ENCODE peak calls at places on chromosomes 5 and 9, in four cellular contexts. O is astrocyte of the spinal cord, W is GM19239, L is amniotic stem cell. F is an unnamed sample.

GRCh38 chr5:159945359-159945758 is 29.1 kb downstream of the ADRA1B start:
- DNase-seq in O (no peak), W (no peak), L (no peak), F (no peak)

GRCh38 chr5:116436674-116437350 is 137.8 kb downstream of the SEMA6A start:
- DNase-seq in O (no peak), W (no peak), L (no peak), F (no peak)

GRCh38 chr5:132050136-132050535 is 10.3 kb upstream of the IL3 start:
- DNase-seq in O (no peak), W (no peak), L (no peak), F (no peak)

GRCh38 chr5:72523960-72524582 is 16.9 kb upstream of the ZNF366 start:
- DNase-seq in O (peak; percentile 87), W (peak; percentile 27), L (peak; percentile 72), F (no peak)

GRCh38 chr9:122463828-122464632 is 13.7 kb downstream of the OR1J1 start:
- DNase-seq in O (no peak), W (no peak), L (no peak), F (no peak)

GRCh38 chr5:166505546-166505945 is 1785.9 kb upstream of the WWC1 start:
- DNase-seq in O (peak; percentile 12), W (no peak), L (no peak), F (no peak)

GRCh38 chr5:39015743-39016586 is 58.2 kb downstream of the RICTOR start:
- DNase-seq in O (peak; percentile 68), W (no peak), L (peak; percentile 19), F (no peak)

GRCh38 chr5:141870226-141870625 is 8.0 kb downstream of the PCDH1 start:
- DNase-seq in O (no peak), W (no peak), L (no peak), F (no peak)

GRCh38 chr5:74608754-74609576 is 31.6 kb downstream of the ENC1 start:
- DNase-seq in O (no peak), W (no peak), L (no peak), F (no peak)

GRCh38 chr5:114407783-114408182 is 45.9 kb downstream of the KCNN2 start:
- DNase-seq in O (no peak), W (no peak), L (no peak), F (no peak)

GRCh38 chr5:172107606-172108005 is 80.4 kb downstream of the STK10 start:
- DNase-seq in O (peak; percentile 81), W (no peak), L (peak; percentile 78), F (no peak)